ENCODE peak calls at places on chromosomes 2 and 18, in four cellular contexts. One of them, this sample, is unnamed.

GRCh38 chr18:10216809-10217208 is 237.6 kb upstream of the APCDD1 start:
- DNase-seq in H9: no peak
- DNase-seq in H1: no peak
- DNase-seq in mesendoderm: no peak
- DNase-seq in this sample: no peak

GRCh38 chr2:178796079-178796677 is 11.0 kb downstream of the TTN start:
- DNase-seq in mesendoderm: no peak
- DNase-seq in H1: no peak
- DNase-seq in H9: no peak
- DNase-seq in this sample: peak

GRCh38 chr2:200239216-200239615 is 67.3 kb upstream of the SPATS2L start:
- DNase-seq in H9: no peak
- DNase-seq in mesendoderm: peak
- DNase-seq in H1: no peak
- DNase-seq in this sample: no peak

GRCh38 chr2:162261032-162261945 is 18.0 kb upstream of the FAP start:
- DNase-seq in H1: no peak
- DNase-seq in mesendoderm: no peak
- DNase-seq in H9: no peak
- DNase-seq in this sample: peak

GRCh38 chr18:63161728-63162195 is 157.8 kb downstream of the BCL2 start:
- DNase-seq in H9: no peak
- DNase-seq in mesendoderm: no peak
- DNase-seq in H1: no peak
- DNase-seq in this sample: peak

GRCh38 chr2:55902971-55903370 is 20.6 kb downstream of the EFEMP1 start:
- DNase-seq in H1: no peak
- DNase-seq in H9: no peak
- DNase-seq in mesendoderm: no peak
- DNase-seq in this sample: no peak

GRCh38 chr2:217149087-217149660 is 289.3 kb upstream of the TNP1 start:
- DNase-seq in H1: no peak
- DNase-seq in H9: no peak
- DNase-seq in mesendoderm: peak
- DNase-seq in this sample: no peak

GRCh38 chr2:173159794-173160463 is 84.3 kb downstream of the MAP3K20 start:
- DNase-seq in H9: peak
- DNase-seq in H1: no peak
- DNase-seq in mesendoderm: peak
- DNase-seq in this sample: peak

GRCh38 chr2:195124391-195125079 is 532.5 kb upstream of the SLC39A10 start:
- DNase-seq in mesendoderm: no peak
- DNase-seq in H9: no peak
- DNase-seq in H1: no peak
- DNase-seq in this sample: no peak

GRCh38 chr2:43454791-43455190 is 141.0 kb downstream of the THADA start:
- DNase-seq in mesendoderm: no peak
- DNase-seq in H1: no peak
- DNase-seq in H9: no peak
- DNase-seq in this sample: no peak

GRCh38 chr18:48199399-48199798 is 209.8 kb downstream of the ZBTB7C start:
- DNase-seq in H9: no peak
- DNase-seq in H1: no peak
- DNase-seq in mesendoderm: no peak
- DNase-seq in this sample: no peak

GRCh38 chr2:5932556-5933469 is 240.6 kb downstream of the SOX11 start:
- DNase-seq in H1: no peak
- DNase-seq in H9: no peak
- DNase-seq in mesendoderm: no peak
- DNase-seq in this sample: no peak
- H3K56ac ChIP-seq in H1: no peak
- H3K56ac ChIP-seq in H9: no peak
- H3K56ac ChIP-seq in mesendoderm: no peak
- H3K56ac ChIP-seq in this sample: no peak

DNA sequence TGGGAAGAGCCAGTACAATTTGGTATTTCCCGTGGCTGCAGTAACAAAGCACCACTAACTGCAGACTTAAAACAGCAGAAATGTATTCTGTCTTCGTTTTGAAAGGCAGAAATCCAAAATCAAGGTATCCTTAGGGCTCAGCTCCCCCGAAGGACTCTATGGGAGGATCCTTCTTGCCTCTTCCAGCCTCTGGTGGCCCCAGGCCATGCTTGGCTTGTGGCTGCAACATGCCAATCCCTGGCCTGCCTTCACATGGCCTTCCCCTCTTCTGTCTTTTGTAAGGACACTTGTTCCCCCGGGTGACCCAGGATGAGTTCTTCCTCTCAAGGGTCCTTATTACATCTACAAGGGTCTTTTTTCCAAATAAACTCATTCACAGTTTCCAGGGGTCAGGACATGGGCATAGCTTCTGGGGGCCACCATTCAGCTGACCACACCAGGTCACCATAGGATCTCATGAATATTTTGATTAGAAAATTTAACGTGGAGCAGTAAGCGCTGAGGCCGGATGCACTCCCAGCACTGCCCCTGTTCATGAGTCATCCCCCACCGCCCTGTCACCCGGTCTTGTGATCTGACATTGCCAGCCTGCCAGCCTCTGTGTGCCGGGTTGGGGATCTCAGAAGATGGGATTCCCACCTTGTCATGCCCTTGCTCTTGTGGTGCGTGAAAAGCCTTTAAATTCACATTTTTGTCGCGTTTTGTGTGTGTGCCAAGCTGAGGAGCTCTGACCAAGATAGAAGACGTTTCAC is 61.2 kb upstream of the B3GNT7 start:
- DNase-seq in H1: no peak
- DNase-seq in H9: no peak
- DNase-seq in mesendoderm: no peak
- DNase-seq in this sample: no peak
- H3K56ac ChIP-seq in H1: no peak
- H3K56ac ChIP-seq in H9: no peak
- H3K56ac ChIP-seq in mesendoderm: no peak
- H3K56ac ChIP-seq in this sample: no peak

DNA sequence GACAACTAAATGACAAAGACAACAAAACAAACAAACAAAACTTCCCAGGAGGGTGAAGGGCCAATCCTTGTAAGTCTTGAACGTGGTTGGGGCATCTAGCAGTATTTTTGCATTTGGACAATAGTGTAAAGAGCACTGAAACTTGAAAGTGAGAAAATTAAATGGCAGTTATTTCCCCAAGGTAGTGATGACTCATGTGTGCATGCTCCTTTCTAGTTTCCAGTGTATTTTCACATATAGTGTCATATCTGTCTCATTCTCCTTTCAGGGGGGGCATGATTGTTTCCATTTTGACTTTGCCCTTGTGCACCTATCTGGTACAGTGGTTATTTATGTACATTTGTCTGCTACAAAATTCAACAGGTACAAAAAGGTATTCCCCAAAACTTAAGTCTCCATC is 39.5 kb downstream of the CERS6 start:
- DNase-seq in H9: no peak
- DNase-seq in mesendoderm: no peak
- DNase-seq in H1: no peak
- DNase-seq in this sample: no peak
- H3K56ac ChIP-seq in H9: no peak
- H3K56ac ChIP-seq in mesendoderm: no peak
- H3K56ac ChIP-seq in H1: no peak
- H3K56ac ChIP-seq in this sample: no peak

GRCh38 chr2:47566207-47566858 is 163.4 kb downstream of the MSH2 start:
- DNase-seq in H1: no peak
- DNase-seq in H9: no peak
- DNase-seq in mesendoderm: no peak
- DNase-seq in this sample: no peak
- H3K56ac ChIP-seq in H1: no peak
- H3K56ac ChIP-seq in H9: no peak
- H3K56ac ChIP-seq in mesendoderm: no peak
- H3K56ac ChIP-seq in this sample: no peak

GRCh38 chr2:174957049-174957448 is 48.1 kb downstream of the CHN1 start:
- DNase-seq in H9: no peak
- DNase-seq in H1: no peak
- DNase-seq in mesendoderm: no peak
- DNase-seq in this sample: no peak
- H3K56ac ChIP-seq in H9: no peak
- H3K56ac ChIP-seq in H1: no peak
- H3K56ac ChIP-seq in mesendoderm: no peak
- H3K56ac ChIP-seq in this sample: no peak

DNA sequence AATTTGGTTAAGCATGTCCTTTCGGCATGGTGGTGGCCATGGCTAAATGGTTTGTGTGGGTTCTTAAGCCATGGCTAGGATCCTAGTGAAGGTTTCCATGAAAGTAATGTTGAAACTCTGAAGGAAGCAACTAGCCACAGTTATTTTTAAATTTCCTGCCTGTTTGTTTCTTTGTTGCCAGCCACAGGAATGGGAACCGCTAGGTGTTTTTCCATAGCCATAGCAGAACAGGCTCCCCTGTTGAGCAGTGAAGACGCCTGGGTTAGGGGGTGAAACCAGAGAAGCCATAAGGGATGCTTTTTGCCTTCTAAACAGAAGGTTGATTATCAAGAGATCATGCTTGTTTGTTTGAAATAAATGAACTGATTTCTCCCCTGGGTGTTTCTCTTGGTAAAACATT is 60.1 kb upstream of the CHMP1B start:
- DNase-seq in H1: no peak
- DNase-seq in H9: no peak
- DNase-seq in mesendoderm: peak
- DNase-seq in this sample: no peak
- H3K56ac ChIP-seq in H1: no peak
- H3K56ac ChIP-seq in H9: no peak
- H3K56ac ChIP-seq in mesendoderm: peak
- H3K56ac ChIP-seq in this sample: no peak

DNA sequence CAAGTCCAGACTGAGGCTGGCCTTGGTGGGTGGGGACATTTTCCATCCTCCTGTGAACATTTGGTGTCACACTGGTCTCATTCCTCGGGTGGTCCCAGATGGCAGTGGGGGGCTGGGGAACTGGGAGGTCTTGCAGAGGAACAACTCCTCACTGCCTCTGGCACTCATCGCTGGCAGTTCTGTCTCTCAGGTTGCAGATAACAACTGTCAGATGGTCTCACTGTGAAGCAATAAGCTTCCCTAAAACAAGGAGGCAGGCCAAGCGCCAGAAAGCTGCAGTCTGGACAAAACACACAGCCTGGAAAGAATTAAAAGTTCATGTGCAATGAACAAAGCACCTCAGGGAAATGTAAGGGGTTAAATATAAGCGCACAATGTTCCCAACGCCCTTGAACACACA is 78.1 kb downstream of the IRS1 start:
- DNase-seq in mesendoderm: peak
- DNase-seq in H1: no peak
- DNase-seq in H9: no peak
- DNase-seq in this sample: peak
- H3K56ac ChIP-seq in mesendoderm: peak
- H3K56ac ChIP-seq in H1: no peak
- H3K56ac ChIP-seq in H9: no peak
- H3K56ac ChIP-seq in this sample: no peak

GRCh38 chr2:27663160-27663462 is 303 bp downstream of the SUPT7L start:
- DNase-seq in H1: no peak
- DNase-seq in H9: no peak
- DNase-seq in mesendoderm: no peak
- DNase-seq in this sample: no peak
- H3K56ac ChIP-seq in H1: no peak
- H3K56ac ChIP-seq in H9: peak
- H3K56ac ChIP-seq in mesendoderm: peak
- H3K56ac ChIP-seq in this sample: peak